ENCODE peak calls at places on chromosome 10, in six cellular contexts. F is brain microvascular endothelial cell; I is ovary; G is stimulated activated CD8-positive, alpha-beta memory T cell treated with anti-CD3 and anti-CD28 coated beads, Interleukin-15, amount 100 ng/mL, for 24 hours; Z is T-helper 9 cell; P is GM13977. C is an unnamed sample.

GRCh38 chr10:72124984-72125383 is 36.6 kb upstream of the SPOCK2 start:
- DNase-seq in F (no peak), I (no peak), G (no peak), Z (no peak), P (no peak), C (no peak)

GRCh38 chr10:15370212-15370740 is 813 bp downstream of the FAM171A1 start:
- DNase-seq in F (peak; percentile 18), I (peak; percentile 39), G (no peak), Z (peak; percentile 20), P (peak; percentile 60), C (no peak)

GRCh38 chr10:12667006-12667405 is 317.7 kb downstream of the CAMK1D start:
- DNase-seq in F (no peak), I (no peak), G (no peak), Z (no peak), P (no peak), C (no peak)

GRCh38 chr10:52578871-52579405 is 193.6 kb downstream of the MBL2 start:
- DNase-seq in F (peak; percentile 86), I (no peak), G (no peak), Z (no peak), P (no peak), C (no peak)

GRCh38 chr10:119348516-119349240 is 141.3 kb downstream of the GRK5 start:
- DNase-seq in F (peak; percentile 17), I (peak; percentile 57), G (no peak), Z (no peak), P (no peak), C (peak; percentile 66)

GRCh38 chr10:43322769-43323168 is 48.7 kb upstream of the FXYD4 start:
- DNase-seq in F (peak; percentile 88), I (peak; percentile 93), G (peak; percentile 53), Z (peak; percentile 82), P (peak; percentile 78), C (peak; percentile 74)

GRCh38 chr10:103153302-103153759 is 39.7 kb downstream of the NT5C2 start:
- DNase-seq in F (no peak), I (peak; percentile 51), G (no peak), Z (no peak), P (no peak), C (no peak)

GRCh38 chr10:119807960-119808697 is 64.5 kb downstream of the MCMBP start:
- DNase-seq in F (peak; percentile 68), I (no peak), G (no peak), Z (no peak), P (no peak), C (no peak)

GRCh38 chr10:102752934-102753664 is 9.4 kb downstream of the WBP1L start:
- DNase-seq in F (peak; percentile 71), I (peak; percentile 27), G (no peak), Z (no peak), P (peak; percentile 45), C (no peak)

GRCh38 chr10:114623155-114623554 is 34.9 kb downstream of the ABLIM1 start:
- DNase-seq in F (no peak), I (no peak), G (no peak), Z (no peak), P (no peak), C (no peak)

GRCh38 chr10:1653321-1653720 is 84.0 kb downstream of the ADARB2 start:
- DNase-seq in F (no peak), I (no peak), G (no peak), Z (no peak), P (no peak), C (no peak)

GRCh38 chr10:86579883-86580548 is 58.4 kb upstream of the WAPL start:
- DNase-seq in F (no peak), I (no peak), G (no peak), Z (no peak), P (no peak), C (no peak)